ENCODE peak calls at places on chromosome 10, in nine cellular contexts. One of them, this sample, is unnamed.

GRCh38 chr10:971150-971542 is 17.1 kb upstream of the GTPBP4 start:
- DNase-seq in stimulated activated CD4-positive, alpha-beta T cell treated with anti-CD3 and anti-CD28 coated beads, Interleukin-1b, Interleukin-23, amount 100 ng/mL, for 1 hour: no peak
- DNase-seq in iris pigment epithelial cell: peak
- DNase-seq in stimulated activated naive CD4-positive, alpha-beta T cell: no peak
- DNase-seq in stromal cell of bone marrow: no peak
- DNase-seq in GM04504: no peak
- DNase-seq in neural crest cell: no peak
- DNase-seq in substantia nigra: no peak
- DNase-seq in effector CD4-positive, alpha-beta T cell: no peak
- DNase-seq in this sample: no peak

GRCh38 chr10:36269222-36269621 is 627.1 kb upstream of the FZD8 start:
- DNase-seq in stimulated activated CD4-positive, alpha-beta T cell treated with anti-CD3 and anti-CD28 coated beads, Interleukin-1b, Interleukin-23, amount 100 ng/mL, for 1 hour: no peak
- DNase-seq in iris pigment epithelial cell: no peak
- DNase-seq in stimulated activated naive CD4-positive, alpha-beta T cell: no peak
- DNase-seq in stromal cell of bone marrow: no peak
- DNase-seq in GM04504: no peak
- DNase-seq in neural crest cell: no peak
- DNase-seq in substantia nigra: no peak
- DNase-seq in effector CD4-positive, alpha-beta T cell: no peak
- DNase-seq in this sample: no peak

GRCh38 chr10:89981891-89982290 is 280.5 kb downstream of the KIF20B start:
- DNase-seq in stimulated activated CD4-positive, alpha-beta T cell treated with anti-CD3 and anti-CD28 coated beads, Interleukin-1b, Interleukin-23, amount 100 ng/mL, for 1 hour: no peak
- DNase-seq in iris pigment epithelial cell: peak
- DNase-seq in stimulated activated naive CD4-positive, alpha-beta T cell: no peak
- DNase-seq in stromal cell of bone marrow: no peak
- DNase-seq in GM04504: no peak
- DNase-seq in neural crest cell: no peak
- DNase-seq in substantia nigra: no peak
- DNase-seq in effector CD4-positive, alpha-beta T cell: no peak
- DNase-seq in this sample: no peak

GRCh38 chr10:126397640-126398382 is 9.5 kb upstream of the ADAM12 start:
- DNase-seq in stimulated activated CD4-positive, alpha-beta T cell treated with anti-CD3 and anti-CD28 coated beads, Interleukin-1b, Interleukin-23, amount 100 ng/mL, for 1 hour: no peak
- DNase-seq in iris pigment epithelial cell: peak
- DNase-seq in stimulated activated naive CD4-positive, alpha-beta T cell: no peak
- DNase-seq in stromal cell of bone marrow: peak
- DNase-seq in GM04504: peak
- DNase-seq in neural crest cell: no peak
- DNase-seq in substantia nigra: no peak
- DNase-seq in effector CD4-positive, alpha-beta T cell: no peak
- DNase-seq in this sample: no peak

GRCh38 chr10:107546239-107546638 is 381.7 kb upstream of the SORCS1 start:
- DNase-seq in stimulated activated CD4-positive, alpha-beta T cell treated with anti-CD3 and anti-CD28 coated beads, Interleukin-1b, Interleukin-23, amount 100 ng/mL, for 1 hour: no peak
- DNase-seq in iris pigment epithelial cell: peak
- DNase-seq in stimulated activated naive CD4-positive, alpha-beta T cell: no peak
- DNase-seq in stromal cell of bone marrow: peak
- DNase-seq in GM04504: peak
- DNase-seq in neural crest cell: no peak
- DNase-seq in substantia nigra: no peak
- DNase-seq in effector CD4-positive, alpha-beta T cell: no peak
- DNase-seq in this sample: no peak

GRCh38 chr10:57785546-57785945 is 482.1 kb downstream of the IPMK start:
- DNase-seq in stimulated activated CD4-positive, alpha-beta T cell treated with anti-CD3 and anti-CD28 coated beads, Interleukin-1b, Interleukin-23, amount 100 ng/mL, for 1 hour: no peak
- DNase-seq in iris pigment epithelial cell: no peak
- DNase-seq in stimulated activated naive CD4-positive, alpha-beta T cell: no peak
- DNase-seq in stromal cell of bone marrow: no peak
- DNase-seq in GM04504: no peak
- DNase-seq in neural crest cell: no peak
- DNase-seq in substantia nigra: no peak
- DNase-seq in effector CD4-positive, alpha-beta T cell: no peak
- DNase-seq in this sample: no peak

GRCh38 chr10:50538473-50539398 is 85.0 kb downstream of the SGMS1 start:
- DNase-seq in stimulated activated CD4-positive, alpha-beta T cell treated with anti-CD3 and anti-CD28 coated beads, Interleukin-1b, Interleukin-23, amount 100 ng/mL, for 1 hour: no peak
- DNase-seq in iris pigment epithelial cell: no peak
- DNase-seq in stimulated activated naive CD4-positive, alpha-beta T cell: no peak
- DNase-seq in stromal cell of bone marrow: no peak
- DNase-seq in GM04504: no peak
- DNase-seq in neural crest cell: peak
- DNase-seq in substantia nigra: peak
- DNase-seq in effector CD4-positive, alpha-beta T cell: no peak
- DNase-seq in this sample: no peak

GRCh38 chr10:19119191-19119590 is 70.6 kb downstream of the MALRD1 start:
- DNase-seq in stimulated activated CD4-positive, alpha-beta T cell treated with anti-CD3 and anti-CD28 coated beads, Interleukin-1b, Interleukin-23, amount 100 ng/mL, for 1 hour: no peak
- DNase-seq in iris pigment epithelial cell: no peak
- DNase-seq in stimulated activated naive CD4-positive, alpha-beta T cell: no peak
- DNase-seq in stromal cell of bone marrow: no peak
- DNase-seq in GM04504: no peak
- DNase-seq in neural crest cell: no peak
- DNase-seq in substantia nigra: no peak
- DNase-seq in effector CD4-positive, alpha-beta T cell: no peak
- DNase-seq in this sample: no peak

GRCh38 chr10:35433851-35434426 is 97.6 kb downstream of the CCNY start:
- DNase-seq in stimulated activated CD4-positive, alpha-beta T cell treated with anti-CD3 and anti-CD28 coated beads, Interleukin-1b, Interleukin-23, amount 100 ng/mL, for 1 hour: no peak
- DNase-seq in iris pigment epithelial cell: peak
- DNase-seq in stimulated activated naive CD4-positive, alpha-beta T cell: no peak
- DNase-seq in stromal cell of bone marrow: no peak
- DNase-seq in GM04504: peak
- DNase-seq in neural crest cell: no peak
- DNase-seq in substantia nigra: no peak
- DNase-seq in effector CD4-positive, alpha-beta T cell: no peak
- DNase-seq in this sample: no peak

GRCh38 chr10:63760034-63760707 is 239.0 kb downstream of the REEP3 start:
- DNase-seq in stimulated activated CD4-positive, alpha-beta T cell treated with anti-CD3 and anti-CD28 coated beads, Interleukin-1b, Interleukin-23, amount 100 ng/mL, for 1 hour: no peak
- DNase-seq in iris pigment epithelial cell: no peak
- DNase-seq in stimulated activated naive CD4-positive, alpha-beta T cell: no peak
- DNase-seq in stromal cell of bone marrow: no peak
- DNase-seq in GM04504: no peak
- DNase-seq in neural crest cell: no peak
- DNase-seq in substantia nigra: no peak
- DNase-seq in effector CD4-positive, alpha-beta T cell: no peak
- DNase-seq in this sample: no peak

GRCh38 chr10:78944658-78945333 is 124.0 kb upstream of the ZMIZ1 start:
- DNase-seq in stimulated activated CD4-positive, alpha-beta T cell treated with anti-CD3 and anti-CD28 coated beads, Interleukin-1b, Interleukin-23, amount 100 ng/mL, for 1 hour: no peak
- DNase-seq in iris pigment epithelial cell: peak
- DNase-seq in stimulated activated naive CD4-positive, alpha-beta T cell: no peak
- DNase-seq in stromal cell of bone marrow: peak
- DNase-seq in GM04504: peak
- DNase-seq in neural crest cell: no peak
- DNase-seq in substantia nigra: peak
- DNase-seq in effector CD4-positive, alpha-beta T cell: no peak
- DNase-seq in this sample: no peak

GRCh38 chr10:78471723-78472541 is 438.3 kb downstream of the RPS24 start:
- DNase-seq in stimulated activated CD4-positive, alpha-beta T cell treated with anti-CD3 and anti-CD28 coated beads, Interleukin-1b, Interleukin-23, amount 100 ng/mL, for 1 hour: no peak
- DNase-seq in iris pigment epithelial cell: no peak
- DNase-seq in stimulated activated naive CD4-positive, alpha-beta T cell: no peak
- DNase-seq in stromal cell of bone marrow: no peak
- DNase-seq in GM04504: no peak
- DNase-seq in neural crest cell: no peak
- DNase-seq in substantia nigra: no peak
- DNase-seq in effector CD4-positive, alpha-beta T cell: no peak
- DNase-seq in this sample: no peak

GRCh38 chr10:88994034-88994433 is 3.4 kb downstream of the FAS start:
- DNase-seq in stimulated activated CD4-positive, alpha-beta T cell treated with anti-CD3 and anti-CD28 coated beads, Interleukin-1b, Interleukin-23, amount 100 ng/mL, for 1 hour: no peak
- DNase-seq in iris pigment epithelial cell: peak
- DNase-seq in stimulated activated naive CD4-positive, alpha-beta T cell: no peak
- DNase-seq in stromal cell of bone marrow: no peak
- DNase-seq in GM04504: no peak
- DNase-seq in neural crest cell: no peak
- DNase-seq in substantia nigra: no peak
- DNase-seq in effector CD4-positive, alpha-beta T cell: no peak
- DNase-seq in this sample: no peak

GRCh38 chr10:122647383-122647968 is 52.2 kb downstream of the C10orf120 start:
- DNase-seq in stimulated activated CD4-positive, alpha-beta T cell treated with anti-CD3 and anti-CD28 coated beads, Interleukin-1b, Interleukin-23, amount 100 ng/mL, for 1 hour: no peak
- DNase-seq in iris pigment epithelial cell: no peak
- DNase-seq in stimulated activated naive CD4-positive, alpha-beta T cell: no peak
- DNase-seq in stromal cell of bone marrow: no peak
- DNase-seq in GM04504: no peak
- DNase-seq in neural crest cell: no peak
- DNase-seq in substantia nigra: no peak
- DNase-seq in effector CD4-positive, alpha-beta T cell: no peak
- DNase-seq in this sample: no peak

GRCh38 chr10:17836917-17837316 is 27.8 kb downstream of the MRC1 start:
- DNase-seq in stimulated activated CD4-positive, alpha-beta T cell treated with anti-CD3 and anti-CD28 coated beads, Interleukin-1b, Interleukin-23, amount 100 ng/mL, for 1 hour: no peak
- DNase-seq in iris pigment epithelial cell: peak
- DNase-seq in stimulated activated naive CD4-positive, alpha-beta T cell: no peak
- DNase-seq in stromal cell of bone marrow: no peak
- DNase-seq in GM04504: no peak
- DNase-seq in neural crest cell: no peak
- DNase-seq in substantia nigra: no peak
- DNase-seq in effector CD4-positive, alpha-beta T cell: no peak
- DNase-seq in this sample: no peak

GRCh38 chr10:92045641-92046106 is 122.1 kb downstream of the BTAF1 start:
- DNase-seq in stimulated activated CD4-positive, alpha-beta T cell treated with anti-CD3 and anti-CD28 coated beads, Interleukin-1b, Interleukin-23, amount 100 ng/mL, for 1 hour: no peak
- DNase-seq in iris pigment epithelial cell: no peak
- DNase-seq in stimulated activated naive CD4-positive, alpha-beta T cell: no peak
- DNase-seq in stromal cell of bone marrow: no peak
- DNase-seq in GM04504: no peak
- DNase-seq in neural crest cell: no peak
- DNase-seq in substantia nigra: no peak
- DNase-seq in effector CD4-positive, alpha-beta T cell: no peak
- DNase-seq in this sample: no peak

GRCh38 chr10:133420028-133420427 is 4.4 kb downstream of the SPRN start:
- DNase-seq in stimulated activated CD4-positive, alpha-beta T cell treated with anti-CD3 and anti-CD28 coated beads, Interleukin-1b, Interleukin-23, amount 100 ng/mL, for 1 hour: no peak
- DNase-seq in iris pigment epithelial cell: no peak
- DNase-seq in stimulated activated naive CD4-positive, alpha-beta T cell: no peak
- DNase-seq in stromal cell of bone marrow: no peak
- DNase-seq in GM04504: no peak
- DNase-seq in neural crest cell: no peak
- DNase-seq in substantia nigra: no peak
- DNase-seq in effector CD4-positive, alpha-beta T cell: no peak
- DNase-seq in this sample: no peak

GRCh38 chr10:43259981-43260761 is 6.7 kb downstream of the RASGEF1A start:
- DNase-seq in stimulated activated CD4-positive, alpha-beta T cell treated with anti-CD3 and anti-CD28 coated beads, Interleukin-1b, Interleukin-23, amount 100 ng/mL, for 1 hour: no peak
- DNase-seq in iris pigment epithelial cell: peak
- DNase-seq in stimulated activated naive CD4-positive, alpha-beta T cell: no peak
- DNase-seq in stromal cell of bone marrow: no peak
- DNase-seq in GM04504: no peak
- DNase-seq in neural crest cell: no peak
- DNase-seq in substantia nigra: no peak
- DNase-seq in effector CD4-positive, alpha-beta T cell: no peak
- DNase-seq in this sample: no peak

GRCh38 chr10:88800152-88801125 is 2.1 kb upstream of the LIPM start:
- DNase-seq in stimulated activated CD4-positive, alpha-beta T cell treated with anti-CD3 and anti-CD28 coated beads, Interleukin-1b, Interleukin-23, amount 100 ng/mL, for 1 hour: no peak
- DNase-seq in iris pigment epithelial cell: peak
- DNase-seq in stimulated activated naive CD4-positive, alpha-beta T cell: no peak
- DNase-seq in stromal cell of bone marrow: no peak
- DNase-seq in GM04504: no peak
- DNase-seq in neural crest cell: no peak
- DNase-seq in substantia nigra: no peak
- DNase-seq in effector CD4-positive, alpha-beta T cell: no peak
- DNase-seq in this sample: no peak

GRCh38 chr10:46232084-46232483 is 54.7 kb upstream of the ANTXRL start:
- DNase-seq in stimulated activated CD4-positive, alpha-beta T cell treated with anti-CD3 and anti-CD28 coated beads, Interleukin-1b, Interleukin-23, amount 100 ng/mL, for 1 hour: no peak
- DNase-seq in iris pigment epithelial cell: no peak
- DNase-seq in stimulated activated naive CD4-positive, alpha-beta T cell: no peak
- DNase-seq in stromal cell of bone marrow: no peak
- DNase-seq in GM04504: no peak
- DNase-seq in neural crest cell: no peak
- DNase-seq in substantia nigra: no peak
- DNase-seq in effector CD4-positive, alpha-beta T cell: no peak
- DNase-seq in this sample: no peak

GRCh38 chr10:13759167-13759566 is 172.4 kb downstream of the PRPF18 start:
- DNase-seq in stimulated activated CD4-positive, alpha-beta T cell treated with anti-CD3 and anti-CD28 coated beads, Interleukin-1b, Interleukin-23, amount 100 ng/mL, for 1 hour: no peak
- DNase-seq in iris pigment epithelial cell: no peak
- DNase-seq in stimulated activated naive CD4-positive, alpha-beta T cell: no peak
- DNase-seq in stromal cell of bone marrow: no peak
- DNase-seq in GM04504: no peak
- DNase-seq in neural crest cell: no peak
- DNase-seq in substantia nigra: no peak
- DNase-seq in effector CD4-positive, alpha-beta T cell: no peak
- DNase-seq in this sample: no peak

GRCh38 chr10:90319188-90319914 is 538.5 kb downstream of the HTR7 start:
- DNase-seq in stimulated activated CD4-positive, alpha-beta T cell treated with anti-CD3 and anti-CD28 coated beads, Interleukin-1b, Interleukin-23, amount 100 ng/mL, for 1 hour: no peak
- DNase-seq in iris pigment epithelial cell: peak
- DNase-seq in stimulated activated naive CD4-positive, alpha-beta T cell: no peak
- DNase-seq in stromal cell of bone marrow: peak
- DNase-seq in GM04504: no peak
- DNase-seq in neural crest cell: no peak
- DNase-seq in substantia nigra: no peak
- DNase-seq in effector CD4-positive, alpha-beta T cell: no peak
- DNase-seq in this sample: no peak

GRCh38 chr10:55551603-55552002 is 750.6 kb upstream of the PCDH15 start:
- DNase-seq in stimulated activated CD4-positive, alpha-beta T cell treated with anti-CD3 and anti-CD28 coated beads, Interleukin-1b, Interleukin-23, amount 100 ng/mL, for 1 hour: no peak
- DNase-seq in iris pigment epithelial cell: no peak
- DNase-seq in stimulated activated naive CD4-positive, alpha-beta T cell: no peak
- DNase-seq in stromal cell of bone marrow: no peak
- DNase-seq in GM04504: no peak
- DNase-seq in neural crest cell: no peak
- DNase-seq in substantia nigra: no peak
- DNase-seq in effector CD4-positive, alpha-beta T cell: no peak
- DNase-seq in this sample: no peak

GRCh38 chr10:17961551-17962422 is 10.1 kb downstream of the SLC39A12 start:
- DNase-seq in stimulated activated CD4-positive, alpha-beta T cell treated with anti-CD3 and anti-CD28 coated beads, Interleukin-1b, Interleukin-23, amount 100 ng/mL, for 1 hour: no peak
- DNase-seq in iris pigment epithelial cell: peak
- DNase-seq in stimulated activated naive CD4-positive, alpha-beta T cell: no peak
- DNase-seq in stromal cell of bone marrow: no peak
- DNase-seq in GM04504: peak
- DNase-seq in neural crest cell: no peak
- DNase-seq in substantia nigra: no peak
- DNase-seq in effector CD4-positive, alpha-beta T cell: no peak
- DNase-seq in this sample: no peak

GRCh38 chr10:3623746-3624145 is 161.3 kb downstream of the KLF6 start:
- DNase-seq in stimulated activated CD4-positive, alpha-beta T cell treated with anti-CD3 and anti-CD28 coated beads, Interleukin-1b, Interleukin-23, amount 100 ng/mL, for 1 hour: no peak
- DNase-seq in iris pigment epithelial cell: peak
- DNase-seq in stimulated activated naive CD4-positive, alpha-beta T cell: no peak
- DNase-seq in stromal cell of bone marrow: peak
- DNase-seq in GM04504: peak
- DNase-seq in neural crest cell: no peak
- DNase-seq in substantia nigra: no peak
- DNase-seq in effector CD4-positive, alpha-beta T cell: no peak
- DNase-seq in this sample: no peak

GRCh38 chr10:66719483-66719882 is 206.4 kb upstream of the LRRTM3 start:
- DNase-seq in stimulated activated CD4-positive, alpha-beta T cell treated with anti-CD3 and anti-CD28 coated beads, Interleukin-1b, Interleukin-23, amount 100 ng/mL, for 1 hour: no peak
- DNase-seq in iris pigment epithelial cell: no peak
- DNase-seq in stimulated activated naive CD4-positive, alpha-beta T cell: no peak
- DNase-seq in stromal cell of bone marrow: no peak
- DNase-seq in GM04504: no peak
- DNase-seq in neural crest cell: no peak
- DNase-seq in substantia nigra: no peak
- DNase-seq in effector CD4-positive, alpha-beta T cell: no peak
- DNase-seq in this sample: no peak

GRCh38 chr10:78768882-78769281 is 299.9 kb upstream of the ZMIZ1 start:
- DNase-seq in stimulated activated CD4-positive, alpha-beta T cell treated with anti-CD3 and anti-CD28 coated beads, Interleukin-1b, Interleukin-23, amount 100 ng/mL, for 1 hour: no peak
- DNase-seq in iris pigment epithelial cell: no peak
- DNase-seq in stimulated activated naive CD4-positive, alpha-beta T cell: no peak
- DNase-seq in stromal cell of bone marrow: no peak
- DNase-seq in GM04504: no peak
- DNase-seq in neural crest cell: no peak
- DNase-seq in substantia nigra: no peak
- DNase-seq in effector CD4-positive, alpha-beta T cell: no peak
- DNase-seq in this sample: no peak

GRCh38 chr10:20771053-20771452 is 126.1 kb downstream of the NEBL start:
- DNase-seq in stimulated activated CD4-positive, alpha-beta T cell treated with anti-CD3 and anti-CD28 coated beads, Interleukin-1b, Interleukin-23, amount 100 ng/mL, for 1 hour: no peak
- DNase-seq in iris pigment epithelial cell: no peak
- DNase-seq in stimulated activated naive CD4-positive, alpha-beta T cell: no peak
- DNase-seq in stromal cell of bone marrow: no peak
- DNase-seq in GM04504: no peak
- DNase-seq in neural crest cell: no peak
- DNase-seq in substantia nigra: no peak
- DNase-seq in effector CD4-positive, alpha-beta T cell: no peak
- DNase-seq in this sample: no peak

GRCh38 chr10:1540144-1540543 is 197.2 kb downstream of the ADARB2 start:
- DNase-seq in stimulated activated CD4-positive, alpha-beta T cell treated with anti-CD3 and anti-CD28 coated beads, Interleukin-1b, Interleukin-23, amount 100 ng/mL, for 1 hour: no peak
- DNase-seq in iris pigment epithelial cell: no peak
- DNase-seq in stimulated activated naive CD4-positive, alpha-beta T cell: no peak
- DNase-seq in stromal cell of bone marrow: no peak
- DNase-seq in GM04504: no peak
- DNase-seq in neural crest cell: no peak
- DNase-seq in substantia nigra: no peak
- DNase-seq in effector CD4-positive, alpha-beta T cell: no peak
- DNase-seq in this sample: no peak

GRCh38 chr10:123402656-123403055 is 248.5 kb downstream of the BUB3 start:
- DNase-seq in stimulated activated CD4-positive, alpha-beta T cell treated with anti-CD3 and anti-CD28 coated beads, Interleukin-1b, Interleukin-23, amount 100 ng/mL, for 1 hour: no peak
- DNase-seq in iris pigment epithelial cell: no peak
- DNase-seq in stimulated activated naive CD4-positive, alpha-beta T cell: no peak
- DNase-seq in stromal cell of bone marrow: no peak
- DNase-seq in GM04504: no peak
- DNase-seq in neural crest cell: no peak
- DNase-seq in substantia nigra: no peak
- DNase-seq in effector CD4-positive, alpha-beta T cell: no peak
- DNase-seq in this sample: no peak

GRCh38 chr10:28139138-28139537 is 140.3 kb upstream of the ODAD2 start:
- DNase-seq in stimulated activated CD4-positive, alpha-beta T cell treated with anti-CD3 and anti-CD28 coated beads, Interleukin-1b, Interleukin-23, amount 100 ng/mL, for 1 hour: no peak
- DNase-seq in iris pigment epithelial cell: peak
- DNase-seq in stimulated activated naive CD4-positive, alpha-beta T cell: no peak
- DNase-seq in stromal cell of bone marrow: no peak
- DNase-seq in GM04504: no peak
- DNase-seq in neural crest cell: no peak
- DNase-seq in substantia nigra: no peak
- DNase-seq in effector CD4-positive, alpha-beta T cell: no peak
- DNase-seq in this sample: no peak